ENCODE peak calls at places on chromosomes 3 and 15, in ten cellular contexts. One of them, this sample, is unnamed.

GRCh38 chr15:75091814-75092213 is 68.4 kb downstream of the PPCDC start:
- DNase-seq in neural progenitor cell: no peak
- DNase-seq in K562: no peak
- DNase-seq in stomach: no peak
- DNase-seq in CD4-positive, alpha-beta T cell: no peak
- DNase-seq in neural crest cell: no peak
- DNase-seq in NB4: peak
- DNase-seq in GM23338: no peak
- DNase-seq in AG09319: no peak
- DNase-seq in CD8-positive, alpha-beta T cell: no peak
- DNase-seq in this sample: no peak

GRCh38 chr3:31755911-31756658 is 223.4 kb downstream of the STT3B start:
- DNase-seq in neural progenitor cell: no peak
- DNase-seq in K562: no peak
- DNase-seq in stomach: no peak
- DNase-seq in CD4-positive, alpha-beta T cell: no peak
- DNase-seq in neural crest cell: no peak
- DNase-seq in NB4: no peak
- DNase-seq in GM23338: no peak
- DNase-seq in AG09319: no peak
- DNase-seq in CD8-positive, alpha-beta T cell: no peak
- DNase-seq in this sample: no peak

GRCh38 chr3:155859859-155860258 is 5.6 kb upstream of the SLC33A1 start:
- DNase-seq in neural progenitor cell: no peak
- DNase-seq in K562: no peak
- DNase-seq in stomach: no peak
- DNase-seq in CD4-positive, alpha-beta T cell: no peak
- DNase-seq in neural crest cell: no peak
- DNase-seq in NB4: peak
- DNase-seq in GM23338: no peak
- DNase-seq in AG09319: no peak
- DNase-seq in CD8-positive, alpha-beta T cell: no peak
- DNase-seq in this sample: no peak

GRCh38 chr15:71296032-71296686 is 180.9 kb downstream of the THSD4 start:
- DNase-seq in neural progenitor cell: no peak
- DNase-seq in K562: no peak
- DNase-seq in stomach: no peak
- DNase-seq in CD4-positive, alpha-beta T cell: no peak
- DNase-seq in neural crest cell: no peak
- DNase-seq in NB4: no peak
- DNase-seq in GM23338: no peak
- DNase-seq in AG09319: peak
- DNase-seq in CD8-positive, alpha-beta T cell: no peak
- DNase-seq in this sample: no peak

GRCh38 chr3:50340404-50341329 is at the start of gene RASSF1:
- DNase-seq in neural progenitor cell: peak
- DNase-seq in K562: peak
- DNase-seq in stomach: peak
- DNase-seq in CD4-positive, alpha-beta T cell: peak
- DNase-seq in neural crest cell: no peak
- DNase-seq in NB4: peak
- DNase-seq in GM23338: peak
- DNase-seq in AG09319: no peak
- DNase-seq in CD8-positive, alpha-beta T cell: peak
- DNase-seq in this sample: no peak

GRCh38 chr3:134694946-134695543 is 44.2 kb upstream of the KY start:
- DNase-seq in neural progenitor cell: no peak
- DNase-seq in K562: no peak
- DNase-seq in stomach: no peak
- DNase-seq in CD4-positive, alpha-beta T cell: no peak
- DNase-seq in neural crest cell: no peak
- DNase-seq in NB4: no peak
- DNase-seq in GM23338: no peak
- DNase-seq in AG09319: no peak
- DNase-seq in CD8-positive, alpha-beta T cell: no peak
- DNase-seq in this sample: no peak

GRCh38 chr3:65231544-65231943 is 543.7 kb upstream of the ADAMTS9 start:
- DNase-seq in neural progenitor cell: no peak
- DNase-seq in K562: no peak
- DNase-seq in stomach: no peak
- DNase-seq in CD4-positive, alpha-beta T cell: no peak
- DNase-seq in neural crest cell: no peak
- DNase-seq in NB4: peak
- DNase-seq in GM23338: no peak
- DNase-seq in AG09319: no peak
- DNase-seq in CD8-positive, alpha-beta T cell: no peak
- DNase-seq in this sample: no peak

GRCh38 chr15:83602021-83602420 is 51.9 kb upstream of the ADAMTSL3 start:
- DNase-seq in neural progenitor cell: no peak
- DNase-seq in K562: no peak
- DNase-seq in stomach: no peak
- DNase-seq in CD4-positive, alpha-beta T cell: no peak
- DNase-seq in neural crest cell: no peak
- DNase-seq in NB4: no peak
- DNase-seq in GM23338: no peak
- DNase-seq in AG09319: no peak
- DNase-seq in CD8-positive, alpha-beta T cell: no peak
- DNase-seq in this sample: no peak

GRCh38 chr3:149216195-149216869 is 5.3 kb downstream of the CP start:
- DNase-seq in neural progenitor cell: no peak
- DNase-seq in K562: no peak
- DNase-seq in stomach: no peak
- DNase-seq in CD4-positive, alpha-beta T cell: no peak
- DNase-seq in neural crest cell: no peak
- DNase-seq in NB4: no peak
- DNase-seq in GM23338: no peak
- DNase-seq in AG09319: no peak
- DNase-seq in CD8-positive, alpha-beta T cell: no peak
- DNase-seq in this sample: peak

GRCh38 chr3:170745211-170745718 is 124.7 kb downstream of the RPL22L1 start:
- DNase-seq in neural progenitor cell: no peak
- DNase-seq in K562: no peak
- DNase-seq in stomach: no peak
- DNase-seq in CD4-positive, alpha-beta T cell: no peak
- DNase-seq in neural crest cell: no peak
- DNase-seq in NB4: no peak
- DNase-seq in GM23338: no peak
- DNase-seq in AG09319: no peak
- DNase-seq in CD8-positive, alpha-beta T cell: no peak
- DNase-seq in this sample: peak

GRCh38 chr3:134334231-134334900 is 39.9 kb downstream of the AMOTL2 start:
- DNase-seq in neural progenitor cell: no peak
- DNase-seq in K562: no peak
- DNase-seq in stomach: no peak
- DNase-seq in CD4-positive, alpha-beta T cell: no peak
- DNase-seq in neural crest cell: no peak
- DNase-seq in NB4: no peak
- DNase-seq in GM23338: no peak
- DNase-seq in AG09319: no peak
- DNase-seq in CD8-positive, alpha-beta T cell: no peak
- DNase-seq in this sample: no peak

GRCh38 chr3:64593350-64593749 is 94.5 kb downstream of the ADAMTS9 start:
- DNase-seq in neural progenitor cell: no peak
- DNase-seq in K562: no peak
- DNase-seq in stomach: no peak
- DNase-seq in CD4-positive, alpha-beta T cell: no peak
- DNase-seq in neural crest cell: no peak
- DNase-seq in NB4: no peak
- DNase-seq in GM23338: no peak
- DNase-seq in AG09319: no peak
- DNase-seq in CD8-positive, alpha-beta T cell: no peak
- DNase-seq in this sample: no peak

GRCh38 chr3:39188271-39189149 is 3.9 kb downstream of the XIRP1 start:
- DNase-seq in neural progenitor cell: no peak
- DNase-seq in K562: no peak
- DNase-seq in stomach: no peak
- DNase-seq in CD4-positive, alpha-beta T cell: no peak
- DNase-seq in neural crest cell: no peak
- DNase-seq in NB4: no peak
- DNase-seq in GM23338: no peak
- DNase-seq in AG09319: no peak
- DNase-seq in CD8-positive, alpha-beta T cell: no peak
- DNase-seq in this sample: no peak

GRCh38 chr3:113097821-113098516 is 107.2 kb downstream of the GTPBP8 start:
- DNase-seq in neural progenitor cell: no peak
- DNase-seq in K562: no peak
- DNase-seq in stomach: no peak
- DNase-seq in CD4-positive, alpha-beta T cell: no peak
- DNase-seq in neural crest cell: no peak
- DNase-seq in NB4: no peak
- DNase-seq in GM23338: no peak
- DNase-seq in AG09319: no peak
- DNase-seq in CD8-positive, alpha-beta T cell: no peak
- DNase-seq in this sample: no peak

GRCh38 chr3:153970735-153971347 is 150.3 kb upstream of the ARHGEF26 start:
- DNase-seq in neural progenitor cell: no peak
- DNase-seq in K562: no peak
- DNase-seq in stomach: no peak
- DNase-seq in CD4-positive, alpha-beta T cell: no peak
- DNase-seq in neural crest cell: no peak
- DNase-seq in NB4: peak
- DNase-seq in GM23338: peak
- DNase-seq in AG09319: no peak
- DNase-seq in CD8-positive, alpha-beta T cell: no peak
- DNase-seq in this sample: peak

GRCh38 chr3:49255686-49256085 is 21.3 kb downstream of the C3orf62 start:
- DNase-seq in neural progenitor cell: no peak
- DNase-seq in K562: no peak
- DNase-seq in stomach: no peak
- DNase-seq in CD4-positive, alpha-beta T cell: no peak
- DNase-seq in neural crest cell: no peak
- DNase-seq in NB4: peak
- DNase-seq in GM23338: no peak
- DNase-seq in AG09319: no peak
- DNase-seq in CD8-positive, alpha-beta T cell: no peak
- DNase-seq in this sample: no peak

GRCh38 chr3:55085231-55085630 is 157.4 kb upstream of the LRTM1 start:
- DNase-seq in neural progenitor cell: no peak
- DNase-seq in K562: no peak
- DNase-seq in stomach: no peak
- DNase-seq in CD4-positive, alpha-beta T cell: no peak
- DNase-seq in neural crest cell: no peak
- DNase-seq in NB4: no peak
- DNase-seq in GM23338: peak
- DNase-seq in AG09319: no peak
- DNase-seq in CD8-positive, alpha-beta T cell: no peak
- DNase-seq in this sample: no peak
- TF ChIP-seq CTCF in neural progenitor cell: no peak
- TF ChIP-seq CTCF in K562: no peak
- TF ChIP-seq CTCF in stomach: no peak
- TF ChIP-seq CTCF in CD4-positive, alpha-beta T cell: no peak
- TF ChIP-seq CTCF in neural crest cell: no peak
- TF ChIP-seq CTCF in NB4: no peak
- TF ChIP-seq CTCF in GM23338: peak
- TF ChIP-seq CTCF in AG09319: no peak
- TF ChIP-seq CTCF in CD8-positive, alpha-beta T cell: no peak
- TF ChIP-seq CTCF in this sample: no peak

DNA sequence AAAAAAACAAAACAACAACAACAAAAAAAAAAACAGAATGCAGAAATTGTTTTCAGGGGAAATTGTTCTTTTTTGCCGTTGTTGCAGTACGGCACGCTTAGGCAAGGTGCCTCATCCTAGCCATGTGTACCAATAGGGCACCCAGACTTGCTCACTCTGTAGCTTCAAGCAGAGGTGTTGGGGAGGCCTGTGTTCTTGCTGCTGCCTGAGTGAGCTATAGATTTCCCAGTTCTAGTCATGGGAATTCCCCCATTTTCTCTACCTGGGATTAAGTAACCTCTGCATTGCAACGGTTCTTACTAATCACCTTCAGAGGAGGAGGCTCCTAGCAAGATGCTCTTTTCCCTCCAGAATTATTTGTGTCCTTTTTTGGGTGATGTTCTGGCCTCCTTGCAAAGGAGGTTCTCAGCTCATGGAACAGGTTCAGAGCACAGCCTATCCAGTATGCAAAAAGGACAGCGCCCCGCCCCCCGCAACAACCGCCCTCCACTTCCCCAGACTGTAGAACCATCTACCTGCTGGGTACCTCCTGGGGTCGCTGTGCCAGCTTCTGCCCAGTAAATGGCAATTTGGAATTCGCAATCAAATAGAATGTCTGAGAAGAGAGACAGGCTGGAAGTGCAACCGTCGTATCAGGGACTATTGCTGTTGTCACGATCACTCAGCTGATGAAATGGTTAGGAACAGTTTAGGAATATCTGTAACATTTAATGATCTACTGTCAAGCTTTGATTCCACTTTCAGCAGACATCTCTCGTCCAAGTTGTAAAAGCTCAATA is 13.1 kb upstream of the PARL start:
- DNase-seq in neural progenitor cell: no peak
- DNase-seq in K562: peak
- DNase-seq in stomach: no peak
- DNase-seq in CD4-positive, alpha-beta T cell: no peak
- DNase-seq in neural crest cell: no peak
- DNase-seq in NB4: no peak
- DNase-seq in GM23338: no peak
- DNase-seq in AG09319: no peak
- DNase-seq in CD8-positive, alpha-beta T cell: no peak
- DNase-seq in this sample: no peak
- TF ChIP-seq CTCF in neural progenitor cell: no peak
- TF ChIP-seq CTCF in K562: no peak
- TF ChIP-seq CTCF in stomach: no peak
- TF ChIP-seq CTCF in CD4-positive, alpha-beta T cell: no peak
- TF ChIP-seq CTCF in neural crest cell: no peak
- TF ChIP-seq CTCF in NB4: no peak
- TF ChIP-seq CTCF in GM23338: peak
- TF ChIP-seq CTCF in AG09319: no peak
- TF ChIP-seq CTCF in CD8-positive, alpha-beta T cell: no peak
- TF ChIP-seq CTCF in this sample: peak

GRCh38 chr3:192917508-192918274 is at the start of gene MB21D2:
- DNase-seq in neural progenitor cell: peak
- DNase-seq in K562: peak
- DNase-seq in stomach: peak
- DNase-seq in CD4-positive, alpha-beta T cell: peak
- DNase-seq in neural crest cell: peak
- DNase-seq in NB4: peak
- DNase-seq in GM23338: peak
- DNase-seq in AG09319: no peak
- DNase-seq in CD8-positive, alpha-beta T cell: peak
- DNase-seq in this sample: no peak
- TF ChIP-seq CTCF in neural progenitor cell: no peak
- TF ChIP-seq CTCF in K562: no peak
- TF ChIP-seq CTCF in stomach: no peak
- TF ChIP-seq CTCF in CD4-positive, alpha-beta T cell: no peak
- TF ChIP-seq CTCF in neural crest cell: peak
- TF ChIP-seq CTCF in NB4: no peak
- TF ChIP-seq CTCF in GM23338: no peak
- TF ChIP-seq CTCF in AG09319: no peak
- TF ChIP-seq CTCF in CD8-positive, alpha-beta T cell: no peak
- TF ChIP-seq CTCF in this sample: no peak

DNA sequence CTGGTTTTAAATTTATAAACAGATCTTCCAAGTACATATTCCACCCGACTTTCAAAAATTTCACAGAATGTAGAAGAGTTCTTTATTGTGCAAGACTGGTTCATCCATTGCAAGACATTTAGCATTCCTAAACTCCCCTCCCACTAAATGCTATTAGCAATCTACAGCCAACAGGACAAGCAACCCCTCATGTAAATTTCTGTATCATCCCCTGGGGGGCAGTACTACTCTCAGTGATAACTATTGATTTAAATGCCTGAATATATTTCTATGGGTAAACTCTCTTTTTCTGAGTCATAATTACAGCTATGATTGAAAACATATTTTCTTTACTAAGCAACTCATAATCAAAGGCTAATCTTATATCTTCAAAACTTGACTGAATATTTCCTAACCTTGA is 10.7 kb upstream of the SLC15A2 start:
- DNase-seq in neural progenitor cell: peak
- DNase-seq in K562: peak
- DNase-seq in stomach: no peak
- DNase-seq in CD4-positive, alpha-beta T cell: no peak
- DNase-seq in neural crest cell: no peak
- DNase-seq in NB4: peak
- DNase-seq in GM23338: peak
- DNase-seq in AG09319: no peak
- DNase-seq in CD8-positive, alpha-beta T cell: no peak
- DNase-seq in this sample: no peak
- TF ChIP-seq CTCF in neural progenitor cell: peak
- TF ChIP-seq CTCF in K562: peak
- TF ChIP-seq CTCF in stomach: no peak
- TF ChIP-seq CTCF in CD4-positive, alpha-beta T cell: no peak
- TF ChIP-seq CTCF in neural crest cell: peak
- TF ChIP-seq CTCF in NB4: peak
- TF ChIP-seq CTCF in GM23338: peak
- TF ChIP-seq CTCF in AG09319: peak
- TF ChIP-seq CTCF in CD8-positive, alpha-beta T cell: peak
- TF ChIP-seq CTCF in this sample: peak